ENCODE peak calls at places on chromosomes 1 and 21, in six cellular contexts. F is aorta, J is colonic mucosa, K is kidney, W is MM.1S, D is esophagus muscularis mucosa. Z is an unnamed sample.

GRCh38 chr1:244234009-244234643 is 183.0 kb downstream of the ZBTB18 start:
- DNase-seq in F (no peak), J (no peak), K (no peak), W (no peak), D (no peak), Z (no peak)

GRCh38 chr1:229953736-229954326 is 113.2 kb upstream of the GALNT2 start:
- DNase-seq in F (no peak), J (no peak), K (no peak), W (peak; percentile 73), D (no peak), Z (no peak)

GRCh38 chr1:229227298-229227919 is 43.5 kb upstream of the RAB4A start:
- DNase-seq in F (peak; percentile 94), J (peak; percentile 86), K (peak; percentile 86), W (peak; percentile 77), D (no peak), Z (peak; percentile 88)

GRCh38 chr1:8525291-8526275 is 207.7 kb downstream of the SLC45A1 start:
- DNase-seq in F (peak; percentile 81), J (peak; percentile 91), K (peak; percentile 83), W (no peak), D (peak; percentile 94), Z (peak; percentile 71)

GRCh38 chr1:241542199-241542907 is 10.2 kb downstream of the KMO start:
- DNase-seq in F (no peak), J (no peak), K (no peak), W (no peak), D (no peak), Z (no peak)

GRCh38 chr1:145960468-145961108 is 2.8 kb upstream of the LIX1L start:
- DNase-seq in F (peak; percentile 93), J (peak; percentile 74), K (peak; percentile 94), W (no peak), D (no peak), Z (peak; percentile 66)

GRCh38 chr21:40706806-40707205 is 140.2 kb downstream of the DSCAM start:
- DNase-seq in F (no peak), J (no peak), K (no peak), W (no peak), D (no peak), Z (no peak)

GRCh38 chr1:9313576-9313975 is 20.9 kb downstream of the SPSB1 start:
- DNase-seq in F (no peak), J (no peak), K (no peak), W (no peak), D (no peak), Z (no peak)

GRCh38 chr1:203954788-203955552 is 93.6 kb downstream of the SNRPE start:
- DNase-seq in F (no peak), J (no peak), K (no peak), W (no peak), D (no peak), Z (no peak)

GRCh38 chr1:9151326-9151860 is 22.5 kb upstream of the GPR157 start:
- DNase-seq in F (no peak), J (no peak), K (no peak), W (no peak), D (no peak), Z (no peak)

GRCh38 chr1:199044191-199044590 is 405.4 kb downstream of the PTPRC start:
- DNase-seq in F (no peak), J (no peak), K (no peak), W (no peak), D (no peak), Z (no peak)

GRCh38 chr1:28553229-28553930 is 495 bp downstream of the TRNAU1AP start:
- DNase-seq in F (peak; percentile 82), J (peak; percentile 49), K (peak; percentile 87), W (peak; percentile 62), D (no peak), Z (peak; percentile 49)

GRCh38 chr1:27435566-27436203 is 43.3 kb downstream of the GPR3 start:
- DNase-seq in F (no peak), J (no peak), K (no peak), W (peak; percentile 68), D (no peak), Z (no peak)

GRCh38 chr21:33367309-33367973 is 35.8 kb upstream of the IFNGR2 start:
- DNase-seq in F (no peak), J (no peak), K (no peak), W (no peak), D (no peak), Z (no peak)

GRCh38 chr1:62436039-62436465 is 797 bp upstream of the USP1 start:
- DNase-seq in F (peak; percentile 98), J (no peak), K (peak; percentile 99), W (no peak), D (peak; percentile 99), Z (peak; percentile 97)

GRCh38 chr1:209710837-209711236 is 6.2 kb downstream of the HSD11B1 start:
- DNase-seq in F (no peak), J (no peak), K (no peak), W (no peak), D (no peak), Z (no peak)

GRCh38 chr21:38970765-38971164 is 165.0 kb downstream of the ETS2 start:
- DNase-seq in F (no peak), J (no peak), K (no peak), W (no peak), D (no peak), Z (no peak)

GRCh38 chr1:58585166-58585565 is 8.1 kb upstream of the TACSTD2 start:
- DNase-seq in F (no peak), J (no peak), K (no peak), W (no peak), D (no peak), Z (no peak)

GRCh38 chr1:61049850-61050540 is 32.4 kb upstream of the NFIA start:
- DNase-seq in F (peak; percentile 98), J (peak; percentile 98), K (peak; percentile 96), W (peak; percentile 88), D (peak; percentile 99), Z (peak; percentile 97)

GRCh38 chr21:38037416-38037815 is 121.2 kb upstream of the KCNJ6 start:
- DNase-seq in F (no peak), J (no peak), K (no peak), W (no peak), D (no peak), Z (no peak)

GRCh38 chr1:158830904-158831507 is at the start of gene MNDA:
- DNase-seq in F (no peak), J (no peak), K (no peak), W (peak; percentile 31), D (no peak), Z (no peak)

GRCh38 chr1:168654198-168654910 is 74.7 kb downstream of the DPT start:
- DNase-seq in F (no peak), J (no peak), K (no peak), W (no peak), D (no peak), Z (no peak)

GRCh38 chr1:185595835-185596667 is 138.1 kb upstream of the HMCN1 start:
- DNase-seq in F (no peak), J (peak; percentile 77), K (no peak), W (peak; percentile 71), D (no peak), Z (peak; percentile 24)

GRCh38 chr1:108051625-108052382 is 86.8 kb upstream of the VAV3 start:
- DNase-seq in F (no peak), J (no peak), K (no peak), W (no peak), D (no peak), Z (no peak)

GRCh38 chr21:16437586-16437985 is 707.8 kb downstream of the USP25 start:
- DNase-seq in F (no peak), J (no peak), K (no peak), W (no peak), D (no peak), Z (no peak)

GRCh38 chr1:20787100-20787774 is at the start of gene HP1BP3:
- DNase-seq in F (peak; percentile 93), J (peak; percentile 82), K (no peak), W (peak; percentile 71), D (peak; percentile 91), Z (peak; percentile 90)

GRCh38 chr1:55426619-55427018 is 211.5 kb upstream of the USP24 start:
- DNase-seq in F (no peak), J (no peak), K (no peak), W (no peak), D (peak; percentile 84), Z (no peak)

GRCh38 chr21:24045775-24046215 is 1561.5 kb downstream of the MRPL39 start:
- DNase-seq in F (peak; percentile 86), J (peak; percentile 27), K (peak; percentile 69), W (peak; percentile 57), D (no peak), Z (peak; percentile 20)

GRCh38 chr1:152392909-152393308 is 21.2 kb downstream of the CRNN start:
- DNase-seq in F (no peak), J (no peak), K (no peak), W (peak; percentile 94), D (no peak), Z (no peak)
- H3K9me3 ChIP-seq in F (no peaks in the 10 kb centered on the region), J (no peaks in the 10 kb centered on the region), K (no peaks in the 10 kb centered on the region), W (no peaks in the 10 kb centered on the region), D (no peaks in the 10 kb centered on the region), Z (no peaks in the 10 kb centered on the region)

DNA sequence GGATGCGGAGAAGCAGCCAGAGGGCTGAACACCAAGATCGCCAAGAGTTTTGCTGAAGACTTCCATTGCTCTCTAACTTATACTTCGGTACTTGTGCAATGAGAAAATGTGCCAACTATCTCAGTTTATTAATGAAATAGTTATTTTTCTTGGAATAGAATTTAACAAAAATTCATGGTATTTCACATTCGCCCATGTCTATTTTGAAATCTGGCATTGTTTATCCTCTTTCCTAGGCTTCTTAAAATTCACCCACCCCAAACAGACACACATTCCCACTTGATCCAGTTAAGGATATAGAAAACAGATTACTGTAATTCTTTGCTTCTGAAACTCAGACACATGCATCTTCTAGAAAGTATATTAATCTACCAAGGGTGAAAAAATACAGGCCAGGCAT is 56.3 kb upstream of the ADAMTS5 start:
- DNase-seq in F (no peak), J (no peak), K (no peak), W (no peak), D (no peak), Z (no peak)
- H3K9me3 ChIP-seq in F (peaks cover 2% of the 10 kb centered on the region), J (no peaks in the 10 kb centered on the region), K (no peaks in the 10 kb centered on the region), W (no peaks in the 10 kb centered on the region), D (no peaks in the 10 kb centered on the region), Z (no peaks in the 10 kb centered on the region)

DNA sequence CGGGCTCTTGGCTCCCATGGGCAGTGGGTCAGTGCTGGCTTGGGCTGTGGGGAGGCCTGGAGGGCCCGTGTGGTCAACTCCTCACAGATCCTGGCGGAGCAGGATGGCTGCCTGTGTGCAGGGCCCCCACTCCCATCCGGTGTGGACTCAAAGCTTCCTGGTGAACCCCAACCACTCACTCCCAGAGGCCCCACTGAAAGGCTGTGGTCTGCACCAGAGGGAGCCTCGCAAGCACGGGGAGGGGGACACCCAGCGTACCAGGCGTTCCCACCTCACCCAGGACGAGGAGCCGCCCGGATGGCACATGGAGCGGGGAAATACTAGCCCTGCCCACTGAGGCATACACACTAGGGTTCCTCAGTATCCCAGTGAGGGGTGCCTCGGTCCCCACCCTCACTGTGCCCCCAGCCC is 75.4 kb upstream of the ACTRT2 start:
- DNase-seq in F (peak; percentile 61), J (no peak), K (peak; percentile 60), W (no peak), D (no peak), Z (no peak)
- H3K9me3 ChIP-seq in F (no peaks in the 10 kb centered on the region), J (no peaks in the 10 kb centered on the region), K (no peaks in the 10 kb centered on the region), W (no peaks in the 10 kb centered on the region), D (peaks cover 14% of the 10 kb centered on the region), Z (no peaks in the 10 kb centered on the region)

DNA sequence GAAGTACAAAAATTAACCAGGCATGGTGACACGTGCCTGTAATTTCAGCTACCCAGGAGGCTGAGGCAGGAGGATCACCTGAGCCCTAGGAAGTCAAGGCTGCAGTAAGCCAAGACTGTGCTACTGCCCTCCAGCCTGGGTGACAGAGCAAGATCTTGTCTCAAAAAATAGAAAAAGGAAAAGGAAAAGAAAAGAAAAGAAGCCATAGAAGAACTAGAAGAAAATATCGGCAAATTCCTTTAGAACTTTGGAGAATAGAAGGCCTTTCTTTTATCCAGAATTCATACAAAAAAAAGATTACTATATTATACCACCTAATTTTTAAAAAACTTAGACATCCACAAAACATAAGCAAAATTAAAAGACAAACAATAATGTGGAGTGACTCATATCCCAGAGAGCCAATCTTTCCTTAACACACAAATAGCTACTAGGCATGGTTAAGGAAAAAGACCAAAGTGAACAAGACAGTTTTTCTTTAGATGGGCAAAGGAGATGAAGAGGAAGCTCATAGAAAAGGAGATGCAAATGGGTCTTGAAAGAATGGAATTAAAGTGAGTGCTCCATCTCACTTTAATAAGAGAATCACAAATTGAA is 251.1 kb upstream of the IRF2BP2 start:
- DNase-seq in F (no peak), J (no peak), K (no peak), W (no peak), D (no peak), Z (no peak)
- H3K9me3 ChIP-seq in F (no peaks in the 10 kb centered on the region), J (no peaks in the 10 kb centered on the region), K (no peaks in the 10 kb centered on the region), W (no peaks in the 10 kb centered on the region), D (no peaks in the 10 kb centered on the region), Z (no peaks in the 10 kb centered on the region)

Z was measured in mucosa of descending colon.